ENCODE peak calls at places on chromosome 13, in five cellular contexts. One of them, this sample, is unnamed.

GRCh38 chr13:25489238-25489637 is 117.5 kb downstream of the ATP8A2 start:
- DNase-seq in suprapubic skin: no peak
- DNase-seq in CD8-positive, alpha-beta memory T cell: no peak
- DNase-seq in GM23338: peak
- DNase-seq in PC-3: no peak
- DNase-seq in this sample: no peak

GRCh38 chr13:61477619-61478018 is 62.0 kb upstream of the PCDH20 start:
- DNase-seq in PC-3: no peak
- DNase-seq in GM23338: no peak
- DNase-seq in suprapubic skin: no peak
- DNase-seq in CD8-positive, alpha-beta memory T cell: no peak
- DNase-seq in this sample: no peak

GRCh38 chr13:23622991-23623390 is 52.8 kb downstream of the TNFRSF19 start:
- DNase-seq in PC-3: no peak
- DNase-seq in GM23338: no peak
- DNase-seq in CD8-positive, alpha-beta memory T cell: no peak
- DNase-seq in suprapubic skin: no peak
- DNase-seq in this sample: no peak

GRCh38 chr13:45367995-45368394 is 27.0 kb upstream of the TPT1 start:
- DNase-seq in CD8-positive, alpha-beta memory T cell: no peak
- DNase-seq in PC-3: no peak
- DNase-seq in GM23338: no peak
- DNase-seq in suprapubic skin: no peak
- DNase-seq in this sample: peak

GRCh38 chr13:23949200-23949599 is 51.9 kb upstream of the C1QTNF9B start:
- DNase-seq in PC-3: no peak
- DNase-seq in CD8-positive, alpha-beta memory T cell: no peak
- DNase-seq in GM23338: no peak
- DNase-seq in suprapubic skin: no peak
- DNase-seq in this sample: no peak

GRCh38 chr13:111981446-111982165 is 85.3 kb upstream of the SOX1 start:
- DNase-seq in GM23338: no peak
- DNase-seq in PC-3: no peak
- DNase-seq in suprapubic skin: no peak
- DNase-seq in CD8-positive, alpha-beta memory T cell: no peak
- DNase-seq in this sample: no peak

GRCh38 chr13:93289047-93289446 is 62.4 kb downstream of the GPC6 start:
- DNase-seq in PC-3: no peak
- DNase-seq in CD8-positive, alpha-beta memory T cell: no peak
- DNase-seq in suprapubic skin: no peak
- DNase-seq in GM23338: no peak
- DNase-seq in this sample: no peak

GRCh38 chr13:69769637-69770036 is 338.0 kb upstream of the ATXN8OS start:
- DNase-seq in GM23338: peak
- DNase-seq in PC-3: no peak
- DNase-seq in CD8-positive, alpha-beta memory T cell: no peak
- DNase-seq in suprapubic skin: no peak
- DNase-seq in this sample: no peak

GRCh38 chr13:55649485-55649884 is 1491.2 kb upstream of the PRR20A start:
- DNase-seq in PC-3: no peak
- DNase-seq in CD8-positive, alpha-beta memory T cell: no peak
- DNase-seq in GM23338: no peak
- DNase-seq in suprapubic skin: no peak
- DNase-seq in this sample: no peak

GRCh38 chr13:70255406-70255991 is 147.2 kb upstream of the KLHL1 start:
- DNase-seq in PC-3: no peak
- DNase-seq in GM23338: no peak
- DNase-seq in suprapubic skin: no peak
- DNase-seq in CD8-positive, alpha-beta memory T cell: no peak
- DNase-seq in this sample: no peak

DNA sequence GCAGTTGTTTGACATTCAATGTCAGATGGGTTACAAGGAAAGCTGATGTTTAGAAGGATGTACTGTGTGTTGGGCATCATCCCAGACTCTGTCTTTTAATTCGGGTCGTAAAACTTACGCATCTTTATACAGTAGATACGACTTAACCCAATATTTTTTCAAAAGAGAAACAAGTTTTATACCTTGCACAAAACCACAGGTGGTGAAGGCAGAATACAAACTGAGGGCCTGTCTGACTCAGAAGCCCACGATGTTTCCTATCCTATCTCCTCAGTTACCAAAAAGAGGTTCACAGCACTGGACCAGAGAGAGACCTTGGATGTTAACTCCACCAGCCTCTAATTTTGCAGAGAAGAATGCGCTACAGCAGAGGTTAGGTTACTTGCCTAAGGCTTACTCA is 477.0 kb downstream of the FOXO1 start:
- DNase-seq in CD8-positive, alpha-beta memory T cell: no peak
- DNase-seq in PC-3: no peak
- DNase-seq in suprapubic skin: no peak
- DNase-seq in GM23338: no peak
- DNase-seq in this sample: no peak
- H3K27ac ChIP-seq in CD8-positive, alpha-beta memory T cell: no peak
- H3K27ac ChIP-seq in PC-3: no peak
- H3K27ac ChIP-seq in suprapubic skin: peak
- H3K27ac ChIP-seq in GM23338: no peak
- H3K27ac ChIP-seq in this sample: no peak

GRCh38 chr13:71499944-71500514 is 367.0 kb downstream of the DACH1 start:
- DNase-seq in CD8-positive, alpha-beta memory T cell: no peak
- DNase-seq in PC-3: no peak
- DNase-seq in suprapubic skin: no peak
- DNase-seq in GM23338: no peak
- DNase-seq in this sample: no peak
- H3K27ac ChIP-seq in CD8-positive, alpha-beta memory T cell: no peak
- H3K27ac ChIP-seq in PC-3: no peak
- H3K27ac ChIP-seq in suprapubic skin: no peak
- H3K27ac ChIP-seq in GM23338: no peak
- H3K27ac ChIP-seq in this sample: no peak

DNA sequence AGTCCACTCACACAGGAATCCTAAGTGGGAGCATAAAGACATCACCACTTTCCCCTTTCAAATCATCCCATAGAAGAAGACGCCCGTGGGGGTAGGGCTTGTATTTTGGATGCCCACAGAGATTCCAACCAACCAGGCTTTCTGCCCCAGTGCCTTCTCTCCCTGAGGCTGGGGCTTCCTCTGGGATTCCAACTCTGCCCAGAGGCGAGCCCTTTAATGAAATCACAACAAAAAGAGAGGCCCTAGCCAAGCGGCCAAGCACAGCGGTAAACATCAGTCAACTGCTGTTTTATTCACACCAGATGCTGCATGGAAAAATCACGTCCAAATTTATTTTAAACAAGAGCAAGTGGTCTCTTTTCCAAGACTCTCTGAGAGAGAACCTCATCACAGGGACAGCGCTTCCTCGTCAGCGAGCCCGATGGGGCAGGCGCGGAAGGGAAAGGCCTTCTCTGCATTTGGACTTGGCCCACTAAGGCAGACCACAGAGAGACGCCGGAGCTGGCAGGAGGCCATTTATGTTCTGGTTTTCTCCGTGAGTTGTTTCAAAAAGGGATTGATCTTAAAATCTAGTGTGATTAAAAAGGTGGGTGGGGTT is 31.5 kb downstream of the ADPRHL1 start:
- DNase-seq in CD8-positive, alpha-beta memory T cell: no peak
- DNase-seq in suprapubic skin: no peak
- DNase-seq in GM23338: no peak
- DNase-seq in PC-3: no peak
- DNase-seq in this sample: no peak
- H3K27ac ChIP-seq in CD8-positive, alpha-beta memory T cell: no peak
- H3K27ac ChIP-seq in suprapubic skin: peak
- H3K27ac ChIP-seq in GM23338: peak
- H3K27ac ChIP-seq in PC-3: no peak
- H3K27ac ChIP-seq in this sample: no peak

DNA sequence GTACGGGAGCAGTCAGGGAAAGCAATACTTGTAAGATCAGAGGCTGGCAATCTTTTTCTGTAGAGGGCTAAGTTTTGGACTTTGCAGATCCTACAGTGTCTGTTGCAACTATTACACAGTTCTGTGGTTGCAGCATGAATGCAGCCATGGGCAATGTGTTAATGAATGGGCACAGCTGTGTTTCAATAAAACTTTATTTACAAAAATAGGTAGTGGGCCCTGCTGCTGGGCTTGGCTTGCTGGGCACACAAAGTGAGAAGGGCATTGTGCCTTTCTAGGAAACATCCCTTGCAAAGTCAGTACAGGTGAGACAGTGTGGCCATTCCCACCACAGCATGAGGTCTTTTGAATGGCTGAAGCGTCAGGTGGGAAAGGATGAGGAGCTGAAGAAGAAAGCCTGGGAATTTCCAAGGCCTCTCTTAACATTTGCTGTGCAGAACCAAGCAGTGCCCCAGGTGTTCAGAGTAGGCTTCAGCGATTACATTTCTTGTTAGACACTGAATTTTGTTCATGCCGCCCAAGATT is 9.1 kb downstream of the KL start:
- DNase-seq in PC-3: no peak
- DNase-seq in suprapubic skin: no peak
- DNase-seq in CD8-positive, alpha-beta memory T cell: no peak
- DNase-seq in GM23338: peak
- DNase-seq in this sample: no peak
- H3K27ac ChIP-seq in PC-3: no peak
- H3K27ac ChIP-seq in suprapubic skin: no peak
- H3K27ac ChIP-seq in CD8-positive, alpha-beta memory T cell: no peak
- H3K27ac ChIP-seq in GM23338: no peak
- H3K27ac ChIP-seq in this sample: no peak

DNA sequence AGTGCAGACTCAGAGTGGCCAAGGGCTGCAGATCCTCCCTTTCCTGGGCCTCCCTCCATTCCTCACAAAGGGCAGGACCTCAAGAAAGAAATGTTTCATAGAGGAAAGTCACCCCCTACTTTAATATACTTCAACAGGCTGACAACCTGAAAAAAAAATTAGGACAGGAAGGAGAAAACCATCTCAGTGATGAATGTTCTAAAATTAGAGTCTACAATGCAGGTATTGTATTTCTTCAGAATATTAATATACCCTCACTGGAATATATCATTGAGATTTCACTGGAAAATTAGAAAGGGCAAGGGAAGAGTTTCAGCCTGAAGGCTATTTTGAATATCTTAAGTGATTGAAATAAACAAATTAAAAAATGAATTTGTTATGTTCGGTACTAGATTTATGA is 176.9 kb downstream of the DNAJC15 start:
- DNase-seq in PC-3: no peak
- DNase-seq in GM23338: no peak
- DNase-seq in suprapubic skin: no peak
- DNase-seq in CD8-positive, alpha-beta memory T cell: no peak
- DNase-seq in this sample: no peak
- H3K27ac ChIP-seq in PC-3: no peak
- H3K27ac ChIP-seq in GM23338: no peak
- H3K27ac ChIP-seq in suprapubic skin: no peak
- H3K27ac ChIP-seq in CD8-positive, alpha-beta memory T cell: no peak
- H3K27ac ChIP-seq in this sample: no peak

DNA sequence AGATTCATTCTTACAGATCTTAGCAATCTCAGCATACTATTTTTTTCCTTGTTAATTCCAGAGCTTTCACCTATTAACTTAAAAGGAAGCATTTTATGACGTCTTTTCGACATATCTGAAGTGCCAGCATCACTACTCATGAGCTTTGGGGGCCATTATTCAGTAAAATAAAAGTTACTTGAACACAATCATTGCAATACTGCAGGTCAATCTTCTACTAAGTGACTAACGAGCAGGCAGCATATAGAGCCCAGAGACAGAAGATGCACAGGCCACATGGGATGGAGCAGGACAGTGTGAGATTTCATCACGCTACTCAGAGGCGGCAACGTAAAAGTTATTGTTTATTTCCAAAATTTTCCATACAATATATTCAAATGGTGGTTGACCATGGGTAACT is 382.6 kb downstream of the PCDH9 start:
- DNase-seq in PC-3: no peak
- DNase-seq in suprapubic skin: no peak
- DNase-seq in CD8-positive, alpha-beta memory T cell: no peak
- DNase-seq in GM23338: no peak
- DNase-seq in this sample: no peak
- H3K27ac ChIP-seq in PC-3: no peak
- H3K27ac ChIP-seq in suprapubic skin: no peak
- H3K27ac ChIP-seq in CD8-positive, alpha-beta memory T cell: no peak
- H3K27ac ChIP-seq in GM23338: no peak
- H3K27ac ChIP-seq in this sample: no peak

This sample was measured in epithelial cell of prostate.